ENCODE peak calls at places on chromosomes 6 and 20, in eight cellular contexts. U is A549, H is fibroblast of pulmonary artery, M is GM12878, L is psoas muscle, J is cardiac muscle cell, P is AG04450, G is kidney. V is an unnamed sample.

GRCh38 chr6:27503436-27504030 is 30.6 kb upstream of the ZNF184 start:
- DNase-seq in U (peak; percentile 80), H (peak; percentile 84), M (peak; percentile 73), L (peak; percentile 68), J (peak; percentile 78), P (no peak), G (peak; percentile 72), V (peak; percentile 83)

GRCh38 chr20:13119583-13119982 is 101.5 kb upstream of the ISM1 start:
- DNase-seq in U (peak; percentile 70), H (peak; percentile 77), M (no peak), L (no peak), J (peak; percentile 76), P (peak; percentile 7), G (no peak), V (peak; percentile 66)

GRCh38 chr6:118768904-118769325 is 117.5 kb upstream of the CEP85L start:
- DNase-seq in U (no peak), H (peak; percentile 24), M (no peak), L (no peak), J (no peak), P (no peak), G (no peak), V (no peak)

GRCh38 chr20:57671662-57672061 is 38.2 kb downstream of the PMEPA1 start:
- DNase-seq in U (no peak), H (peak; percentile 14), M (no peak), L (no peak), J (no peak), P (no peak), G (no peak), V (no peak)

GRCh38 chr6:131733376-131734016 is 22.7 kb upstream of the CTAGE9 start:
- DNase-seq in U (no peak), H (peak; percentile 46), M (no peak), L (no peak), J (peak; percentile 39), P (no peak), G (no peak), V (no peak)

GRCh38 chr20:36541227-36542018 is at the start of gene MYL9:
- DNase-seq in U (no peak), H (peak; percentile 77), M (no peak), L (peak; percentile 91), J (peak; percentile 90), P (peak; percentile 39), G (peak; percentile 98), V (peak; percentile 36)

GRCh38 chr6:48754631-48755030 is 643.6 kb upstream of the PTCHD4 start:
- DNase-seq in U (no peak), H (no peak), M (no peak), L (no peak), J (no peak), P (no peak), G (no peak), V (no peak)

GRCh38 chr20:10540636-10541493 is 105.8 kb downstream of the SLX4IP start:
- DNase-seq in U (peak; percentile 86), H (peak; percentile 91), M (no peak), L (no peak), J (peak; percentile 85), P (no peak), G (no peak), V (no peak)

GRCh38 chr20:39294137-39294725 is 332.1 kb downstream of the DHX35 start:
- DNase-seq in U (no peak), H (no peak), M (no peak), L (no peak), J (no peak), P (no peak), G (no peak), V (no peak)

GRCh38 chr20:32527447-32528055 is 57.6 kb downstream of the NOL4L start:
- DNase-seq in U (no peak), H (no peak), M (no peak), L (no peak), J (no peak), P (no peak), G (peak; percentile 75), V (no peak)

GRCh38 chr20:32526125-32526524 is 59.0 kb downstream of the NOL4L start:
- DNase-seq in U (no peak), H (no peak), M (peak; percentile 42), L (no peak), J (no peak), P (no peak), G (peak; percentile 18), V (peak; percentile 37)

GRCh38 chr20:32526561-32526960 is 58.6 kb downstream of the NOL4L start:
- DNase-seq in U (no peak), H (no peak), M (no peak), L (no peak), J (no peak), P (no peak), G (peak; percentile 31), V (peak; percentile 35)

GRCh38 chr20:32528291-32528891 is 56.7 kb downstream of the NOL4L start:
- DNase-seq in U (no peak), H (no peak), M (no peak), L (no peak), J (peak; percentile 44), P (no peak), G (peak; percentile 72), V (no peak)

GRCh38 chr20:32527052-32527446 is 58.1 kb downstream of the NOL4L start:
- DNase-seq in U (no peak), H (no peak), M (no peak), L (no peak), J (no peak), P (no peak), G (peak; percentile 10), V (no peak)
- H3K4me3 ChIP-seq in U (no peak overlapping the region), H (no peak overlapping the region), M (no peak overlapping the region), L (no peak overlapping the region), J (no peak overlapping the region), P (no peak overlapping the region), G (no peak overlapping the region), V (no peak overlapping the region)

GRCh38 chr6:68139130-68139529 is 496.0 kb upstream of the ADGRB3 start:
- DNase-seq in U (no peak), H (no peak), M (no peak), L (no peak), J (no peak), P (no peak), G (no peak), V (no peak)
- TF ChIP-seq CTCF in U (no peak), H (no peak), M (no peak), L (no peak), J (no peak), P (no peak), G (no peak), V (no peak)

GRCh38 chr20:50484271-50484976 is 25.8 kb upstream of the PTPN1 start:
- DNase-seq in U (no peak), H (no peak), M (no peak), L (no peak), J (no peak), P (no peak), G (no peak), V (no peak)
- H3K4me3 ChIP-seq in U (no peak overlapping the region), H (peak overlapping the region; percentile 39), M (no peak overlapping the region), L (peak overlapping the region; percentile 63), J (no peak overlapping the region), P (peak overlapping the region; percentile 60), G (peak overlapping the region; percentile 98), V (peak overlapping the region; percentile 52)

DNA sequence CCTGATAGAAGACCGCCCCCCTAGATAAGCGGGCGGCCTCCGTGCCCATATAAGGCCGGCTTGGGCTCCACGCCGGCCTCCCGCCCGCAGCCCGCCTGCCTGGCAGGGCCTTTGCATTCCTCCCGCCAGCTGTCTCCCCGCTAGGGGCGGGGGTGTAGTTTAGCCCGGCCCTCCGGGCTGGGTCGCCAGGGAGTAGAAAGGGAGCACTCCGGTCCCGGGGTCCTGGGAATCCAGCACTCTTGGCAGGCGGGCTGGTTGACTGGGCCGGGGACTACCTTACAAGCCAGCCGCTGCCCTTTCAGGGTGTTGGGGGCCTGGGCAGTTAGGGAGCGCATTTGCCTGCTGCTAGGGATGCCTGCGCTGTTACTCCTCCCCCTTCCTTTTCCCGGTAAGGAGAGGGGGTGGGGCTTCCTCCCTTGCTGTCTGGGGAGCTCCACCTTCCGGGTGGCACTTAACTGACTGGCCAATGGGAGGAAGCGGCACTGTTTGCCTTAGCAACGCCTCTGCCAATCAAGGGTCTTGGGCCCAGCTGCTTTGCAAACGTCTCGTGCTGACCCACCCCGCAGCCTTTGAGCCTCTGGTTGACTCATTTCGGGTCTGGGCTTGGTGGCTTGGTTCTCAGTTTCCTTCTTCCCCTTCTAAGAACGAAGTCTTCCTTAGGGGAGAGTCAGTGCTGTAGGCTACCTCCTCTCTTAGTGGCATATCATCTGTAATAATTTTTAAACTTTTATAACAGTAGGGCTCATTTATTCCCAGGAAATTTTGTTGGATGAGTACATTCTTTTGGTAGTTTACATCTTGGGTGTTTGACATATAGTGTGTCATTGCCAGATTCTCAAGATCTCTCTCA is 3.4 kb downstream of the SRF start:
- DNase-seq in U (peak; percentile 96), H (peak; percentile 99), M (peak; percentile 98), L (peak; percentile 98), J (peak; percentile 99), P (peak; percentile 98), G (peak; percentile 99), V (peak; percentile 99)
- TF ChIP-seq CTCF in U (no peak), H (no peak), M (no peak), L (peak; percentile 12), J (peak; percentile 6), P (peak; percentile 19), G (peak; percentile 13), V (no peak)

GRCh38 chr6:137046871-137047412 is 2.2 kb upstream of the IL20RA start:
- DNase-seq in U (no peak), H (no peak), M (no peak), L (no peak), J (no peak), P (no peak), G (no peak), V (no peak)

GRCh38 chr6:137044366-137045220 is at the start of gene IL20RA:
- DNase-seq in U (no peak), H (no peak), M (no peak), L (peak; percentile 58), J (peak; percentile 15), P (no peak), G (peak; percentile 73), V (peak; percentile 10)

GRCh38 chr6:137040393-137040792 is 4.4 kb downstream of the IL20RA start:
- DNase-seq in U (no peak), H (no peak), M (no peak), L (no peak), J (no peak), P (no peak), G (no peak), V (no peak)

GRCh38 chr6:137045221-137045789 is 540 bp upstream of the IL20RA start:
- DNase-seq in U (no peak), H (no peak), M (no peak), L (no peak), J (no peak), P (no peak), G (no peak), V (no peak)

DNA sequence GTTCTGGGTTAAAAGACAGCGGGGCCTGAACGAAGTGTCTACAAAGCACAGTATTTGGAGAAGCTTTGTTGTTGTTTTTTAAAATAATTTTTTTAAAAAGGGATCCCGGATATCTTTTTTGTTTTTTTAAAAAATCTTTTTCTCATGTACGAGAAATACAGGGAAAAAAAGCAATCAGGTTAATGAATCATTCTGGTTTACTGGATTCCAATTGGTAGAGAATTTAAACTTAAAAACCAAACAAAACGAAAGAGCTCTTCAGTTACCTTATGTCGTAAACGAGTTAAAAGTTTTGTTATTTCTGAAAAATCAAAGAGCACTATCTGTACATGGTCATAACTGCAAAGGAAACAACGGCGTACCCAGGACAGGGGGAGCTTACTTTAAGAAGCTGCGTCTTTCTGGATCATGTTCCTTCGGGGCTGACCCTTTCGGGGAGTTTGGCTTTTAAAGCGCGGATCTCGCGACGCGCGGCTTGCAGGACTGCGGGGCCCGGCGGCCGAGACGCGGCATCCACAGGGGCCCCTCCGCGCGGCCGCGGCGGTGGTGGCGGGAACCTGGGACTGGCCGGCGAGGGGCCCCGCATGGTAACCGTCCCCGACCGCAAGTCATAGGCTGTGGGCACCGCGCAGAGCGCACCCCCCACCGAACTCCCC is 927 bp downstream of the IL20RA start:
- DNase-seq in U (peak; percentile 16), H (peak; percentile 43), M (no peak), L (peak; percentile 47), J (peak; percentile 51), P (peak; percentile 2), G (no peak), V (no peak)
- H3K4me3 ChIP-seq in U (peak overlapping the region; percentile 62), H (peak overlapping the region; percentile 67), M (peak overlapping the region; percentile 75), L (peak overlapping the region; percentile 80), J (peak overlapping the region; percentile 42), P (peak overlapping the region; percentile 71), G (peak overlapping the region; percentile 63), V (peak overlapping the region; percentile 56)

V was measured in GM12865.